ENCODE peak calls at places on chromosomes 4 and X, in six cellular contexts. O is HTR-8/SVneo; E is fibroblast of lung; M is activated T-cell treated with anti-CD3 and anti-CD28 coated beads, Interleukin-2, amount 50 U/mL, for 72 hours; Q is A549; Y is fibroblast of pulmonary artery. A is an unnamed sample.

GRCh38 chrX:9656277-9656676 is 109.4 kb downstream of the GPR143 start:
- DNase-seq in E (peak; percentile 16), M (no peak), O (no peak), Q (no peak), Y (peak; percentile 41), A (peak; percentile 22)

GRCh38 chr4:172850838-172851237 is 317.8 kb upstream of the GALNT7 start:
- DNase-seq in M (no peak), Q (peak; percentile 59), O (peak; percentile 48), Y (peak; percentile 79), E (peak; percentile 93), A (no peak)

GRCh38 chrX:107204063-107204605 is 2.1 kb downstream of the NUP62CL start:
- DNase-seq in E (no peak), Y (no peak), Q (peak; percentile 36), O (no peak), M (no peak), A (no peak)

GRCh38 chr4:185394568-185395254 is 1.0 kb downstream of the LRP2BP start:
- DNase-seq in E (no peak), Q (no peak), O (no peak), Y (no peak), M (peak; percentile 11), A (no peak)

GRCh38 chrX:100748133-100748532 is 16.2 kb upstream of the SYTL4 start:
- DNase-seq in M (no peak), Y (no peak), E (no peak), O (no peak), Q (peak; percentile 18), A (no peak)

GRCh38 chr4:4574792-4575191 is 32.9 kb upstream of the STX18 start:
- DNase-seq in E (peak; percentile 86), M (no peak), O (peak; percentile 18), Y (peak; percentile 95), Q (peak; percentile 48), A (no peak)

GRCh38 chr4:113869743-113870375 is 108.3 kb upstream of the CAMK2D start:
- DNase-seq in M (peak; percentile 36), E (peak; percentile 18), Q (no peak), O (no peak), Y (peak; percentile 22), A (no peak)

GRCh38 chrX:124679199-124679598 is 332.8 kb downstream of the SH2D1A start:
- DNase-seq in Y (no peak), E (no peak), M (no peak), Q (no peak), O (no peak), A (no peak)

GRCh38 chr4:87734936-87735335 is 64.4 kb upstream of the IBSP start:
- DNase-seq in O (no peak), Y (no peak), M (no peak), Q (no peak), E (no peak), A (no peak)

A was measured in NCI-H2029.